ENCODE peak calls at places on chromosome 9, in five cellular contexts. X is K562, J is HCT116, F is GM12878, M is HepG2. Z is an unnamed sample.

GRCh38 chr9:21558627-21559401 is 76.7 kb upstream of the IFNE start:
- DNase-seq in F (no peak), J (no peak), X (no peak), M (no peak), Z (no peak)

GRCh38 chr9:134319306-134320194 is 6.7 kb upstream of the RXRA start:
- DNase-seq in J (no peak), X (no peak), F (no peak), M (no peak), Z (no peak)

GRCh38 chr9:82457281-82457680 is 468.7 kb downstream of the SPATA31D1 start:
- DNase-seq in J (no peak), F (no peak), M (no peak), X (no peak), Z (no peak)

GRCh38 chr9:92392690-92393089 is 11.7 kb downstream of the OGN start:
- DNase-seq in F (no peak), M (no peak), J (no peak), X (no peak), Z (no peak)

GRCh38 chr9:91127653-91128052 is 234.1 kb downstream of the AUH start:
- DNase-seq in X (no peak), M (no peak), F (no peak), J (no peak), Z (no peak)

GRCh38 chr9:115158666-115159481 is 40.9 kb upstream of the TNC start:
- DNase-seq in M (no peak), J (no peak), X (no peak), F (no peak), Z (peak; percentile 9)

GRCh38 chr9:85543196-85543595 is 198.6 kb downstream of the AGTPBP1 start:
- DNase-seq in X (no peak), M (no peak), J (no peak), F (no peak), Z (no peak)

GRCh38 chr9:115531410-115532130 is 413.6 kb upstream of the TNC start:
- DNase-seq in F (no peak), X (no peak), M (no peak), J (no peak), Z (no peak)

GRCh38 chr9:18935521-18935920 is 97.5 kb downstream of the SAXO1 start:
- DNase-seq in J (no peak), F (no peak), X (no peak), M (no peak), Z (no peak)

GRCh38 chr9:115442054-115442453 is 324.1 kb upstream of the TNC start:
- DNase-seq in X (no peak), F (no peak), M (no peak), J (no peak), Z (no peak)

GRCh38 chr9:107093365-107094060 is 189.6 kb upstream of the RAD23B start:
- DNase-seq in M (no peak), X (no peak), J (no peak), F (no peak), Z (no peak)

GRCh38 chr9:137295313-137296213 is 6.5 kb downstream of the NRARP start:
- DNase-seq in M (no peak), F (no peak), J (no peak), X (peak; percentile 75), Z (peak; percentile 97)

GRCh38 chr9:94139672-94140417 is 55.6 kb downstream of the PTPDC1 start:
- DNase-seq in X (peak; percentile 73), F (no peak), M (no peak), J (peak; percentile 72), Z (no peak)

GRCh38 chr9:124392855-124393460 is 22.3 kb downstream of the PSMB7 start:
- DNase-seq in M (no peak), F (no peak), J (peak; percentile 39), X (peak; percentile 66), Z (peak; percentile 77)

GRCh38 chr9:98874721-98875255 is 67.3 kb downstream of the GALNT12 start:
- DNase-seq in M (no peak), J (no peak), X (no peak), F (no peak), Z (no peak)

GRCh38 chr9:18675973-18676372 is 202.0 kb downstream of the ADAMTSL1 start:
- DNase-seq in M (no peak), F (no peak), J (no peak), X (no peak), Z (no peak)

GRCh38 chr9:237858-238345 is 23.2 kb downstream of the DOCK8 start:
- DNase-seq in F (no peak), J (no peak), X (peak; percentile 62), M (no peak), Z (no peak)

GRCh38 chr9:94212531-94212930 is 46.6 kb upstream of the ZNF169 start:
- DNase-seq in M (no peak), J (no peak), F (no peak), X (no peak), Z (no peak)

GRCh38 chr9:96219615-96220257 is 82.2 kb downstream of the HSD17B3 start:
- DNase-seq in X (peak; percentile 39), F (no peak), J (no peak), M (no peak), Z (peak; percentile 55)

GRCh38 chr9:6015278-6016157 is at the start of gene RANBP6:
- DNase-seq in J (peak; percentile 52), F (peak; percentile 51), M (peak; percentile 74), X (peak; percentile 88), Z (peak; percentile 90)

GRCh38 chr9:447230-448025 is 232.8 kb downstream of the DOCK8 start:
- DNase-seq in M (no peak), X (peak; percentile 24), F (no peak), J (peak; percentile 65), Z (no peak)

GRCh38 chr9:100554935-100555401 is 22.9 kb upstream of the CAVIN4 start:
- DNase-seq in J (no peak), M (no peak), X (no peak), F (no peak), Z (no peak)

GRCh38 chr9:77841739-77842386 is 189.7 kb downstream of the GNAQ start:
- DNase-seq in X (no peak), M (no peak), F (peak; percentile 16), J (no peak), Z (no peak)

GRCh38 chr9:95511232-95511951 is 5.4 kb downstream of the PTCH1 start:
- DNase-seq in F (no peak), J (no peak), X (peak; percentile 83), M (peak; percentile 48), Z (no peak)

GRCh38 chr9:95201201-95201600 is 116.3 kb downstream of the FANCC start:
- DNase-seq in M (no peak), X (no peak), F (no peak), J (no peak), Z (no peak)

GRCh38 chr9:93193373-93193725 is 9.4 kb downstream of the WNK2 start:
- DNase-seq in X (no peak), J (no peak), M (no peak), F (no peak), Z (no peak)

GRCh38 chr9:134670851-134671281 is 29.3 kb downstream of the COL5A1 start:
- DNase-seq in F (no peak), M (no peak), X (no peak), J (no peak), Z (no peak)

GRCh38 chr9:32681751-32682150 is 46.3 kb upstream of the TAF1L start:
- DNase-seq in M (no peak), F (no peak), J (no peak), X (no peak), Z (no peak)

GRCh38 chr9:87793292-87793691 is 67.4 kb downstream of the CTSL start:
- DNase-seq in X (peak; percentile 71), M (peak; percentile 85), J (no peak), F (no peak), Z (no peak)

GRCh38 chr9:137956688-137957385 is 79.3 kb downstream of the CACNA1B start:
- DNase-seq in X (peak; percentile 10), M (no peak), F (no peak), J (no peak), Z (no peak)

GRCh38 chr9:70079364-70080103 is 35.9 kb downstream of the MAMDC2 start:
- DNase-seq in M (no peak), X (no peak), J (no peak), F (no peak), Z (no peak)

GRCh38 chr9:70083429-70083828 is 39.8 kb downstream of the MAMDC2 start:
- DNase-seq in J (no peak), F (no peak), M (no peak), X (no peak), Z (no peak)

GRCh38 chr9:70076678-70077077 is 33.0 kb downstream of the MAMDC2 start:
- DNase-seq in J (no peak), X (no peak), F (no peak), M (no peak), Z (no peak)

GRCh38 chr9:70081120-70081495 is 37.5 kb downstream of the MAMDC2 start:
- DNase-seq in J (no peak), F (no peak), X (no peak), M (no peak), Z (no peak)

GRCh38 chr9:70080481-70081119 is 37.0 kb downstream of the MAMDC2 start:
- DNase-seq in X (no peak), J (no peak), M (peak; percentile 3), F (no peak), Z (no peak)
- TF ChIP-seq POLR2AphosphoS5 in X (no peak), J (no peak), M (no peak), F (no peak), Z (no peak)

DNA sequence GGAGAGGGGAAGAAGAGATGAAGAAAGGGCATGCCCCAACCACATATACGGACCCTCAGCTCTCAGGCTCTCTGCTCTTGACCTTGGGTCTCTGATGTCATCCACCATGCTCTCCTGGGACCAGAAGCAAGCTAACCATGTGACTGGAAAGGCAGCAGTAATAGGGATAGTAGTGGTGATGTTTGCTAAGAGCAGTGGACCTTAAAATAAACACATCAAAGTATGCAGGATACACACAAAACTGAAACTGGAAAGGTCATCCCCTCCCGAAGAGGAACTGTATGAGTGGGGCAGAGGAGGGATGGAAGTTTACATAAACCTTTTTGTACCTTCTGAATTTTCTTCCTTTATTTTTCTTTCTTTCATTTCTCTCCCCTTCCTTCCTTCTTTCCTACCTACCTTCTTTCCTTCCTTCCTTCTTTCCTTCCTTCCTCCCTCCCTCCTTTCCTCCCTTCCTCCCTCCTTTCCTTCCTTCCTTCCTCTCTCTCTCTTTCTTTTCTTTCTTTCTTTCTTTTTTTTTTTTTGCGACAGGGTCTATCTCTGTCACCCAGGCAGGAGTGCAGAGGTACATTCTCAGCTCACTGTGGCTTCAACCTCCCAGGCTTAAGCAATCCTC is 8.1 kb upstream of the PTPN3 start:
- DNase-seq in M (peak; percentile 89), F (no peak), J (no peak), X (no peak), Z (no peak)
- TF ChIP-seq RAD21 in M (no peak), F (no peak), J (no peak), X (no peak), Z (no peak)

GRCh38 chr9:15146121-15146820 is 160.7 kb downstream of the TTC39B start:
- DNase-seq in J (no peak), X (no peak), F (no peak), M (no peak), Z (no peak)
- TF ChIP-seq REST in J (no peak), X (no peak), F (no peak), M (no peak), Z (no peak)

GRCh38 chr9:4299006-4299795 is 667 bp downstream of the GLIS3 start:
- DNase-seq in J (no peak), M (no peak), X (no peak), F (no peak), Z (peak; percentile 65)

GRCh38 chr9:4297795-4298254 is 2.0 kb downstream of the GLIS3 start:
- DNase-seq in X (peak; percentile 10), F (no peak), J (no peak), M (peak; percentile 39), Z (peak; percentile 74)

GRCh38 chr9:4296217-4296616 is 3.7 kb downstream of the GLIS3 start:
- DNase-seq in M (no peak), F (no peak), J (no peak), X (no peak), Z (no peak)

GRCh38 chr9:4298255-4299005 is 1.4 kb downstream of the GLIS3 start:
- DNase-seq in F (no peak), J (no peak), M (no peak), X (no peak), Z (peak; percentile 44)

GRCh38 chr9:4297151-4297794 is 2.6 kb downstream of the GLIS3 start:
- DNase-seq in J (peak; percentile 79), F (no peak), X (peak; percentile 36), M (peak; percentile 57), Z (peak; percentile 54)
- TF ChIP-seq POLR2AphosphoS5 in J (no peak), F (no peak), X (no peak), M (no peak), Z (peak; percentile 71)

Z was measured in SK-N-SH.